ENCODE peak calls at places on chromosome 1, in nine cellular contexts. One of them, this sample, is unnamed.

GRCh38 chr1:1489231-1489630 is 17.7 kb downstream of the ATAD3B start:
- DNase-seq in AG04450: no peak
- DNase-seq in aorta: no peak
- DNase-seq in NB4: no peak
- DNase-seq in neuronal stem cell: no peak
- DNase-seq in head of caudate nucleus: no peak
- DNase-seq in kidney tubule cell: no peak
- DNase-seq in stimulated activated CD4-positive, alpha-beta T cell treated with anti-CD3 and anti-CD28 coated beads, Interleukin-1b, Interleukin-23, amount 100 ng/mL, for 24 hours: no peak
- DNase-seq in lower leg skin: no peak
- DNase-seq in this sample: no peak

GRCh38 chr1:40662864-40663263 is 2.6 kb downstream of the RIMS3 start:
- DNase-seq in NB4: peak; percentile 72
- DNase-seq in head of caudate nucleus: no peak
- DNase-seq in aorta: no peak
- DNase-seq in kidney tubule cell: peak; percentile 60
- DNase-seq in stimulated activated CD4-positive, alpha-beta T cell treated with anti-CD3 and anti-CD28 coated beads, Interleukin-1b, Interleukin-23, amount 100 ng/mL, for 24 hours: no peak
- DNase-seq in neuronal stem cell: no peak
- DNase-seq in lower leg skin: no peak
- DNase-seq in AG04450: no peak
- DNase-seq in this sample: no peak

GRCh38 chr1:19666139-19666465 is 1.4 kb downstream of the HTR6 start:
- DNase-seq in head of caudate nucleus: no peak
- DNase-seq in neuronal stem cell: no peak
- DNase-seq in AG04450: no peak
- DNase-seq in aorta: no peak
- DNase-seq in lower leg skin: no peak
- DNase-seq in NB4: no peak
- DNase-seq in kidney tubule cell: no peak
- DNase-seq in stimulated activated CD4-positive, alpha-beta T cell treated with anti-CD3 and anti-CD28 coated beads, Interleukin-1b, Interleukin-23, amount 100 ng/mL, for 24 hours: no peak
- DNase-seq in this sample: no peak

GRCh38 chr1:28927442-28928305 is 13.3 kb downstream of the EPB41 start:
- DNase-seq in AG04450: no peak
- DNase-seq in aorta: no peak
- DNase-seq in neuronal stem cell: no peak
- DNase-seq in head of caudate nucleus: no peak
- DNase-seq in stimulated activated CD4-positive, alpha-beta T cell treated with anti-CD3 and anti-CD28 coated beads, Interleukin-1b, Interleukin-23, amount 100 ng/mL, for 24 hours: no peak
- DNase-seq in lower leg skin: no peak
- DNase-seq in NB4: peak; percentile 70
- DNase-seq in kidney tubule cell: no peak
- DNase-seq in this sample: no peak

GRCh38 chr1:150322310-150322709 is 977 bp downstream of the PRPF3 start:
- DNase-seq in aorta: no peak
- DNase-seq in neuronal stem cell: no peak
- DNase-seq in AG04450: no peak
- DNase-seq in head of caudate nucleus: no peak
- DNase-seq in stimulated activated CD4-positive, alpha-beta T cell treated with anti-CD3 and anti-CD28 coated beads, Interleukin-1b, Interleukin-23, amount 100 ng/mL, for 24 hours: peak; percentile 5
- DNase-seq in lower leg skin: no peak
- DNase-seq in kidney tubule cell: no peak
- DNase-seq in NB4: peak; percentile 77
- DNase-seq in this sample: no peak

GRCh38 chr1:147719029-147719703 is 41.2 kb downstream of the GJA5 start:
- DNase-seq in NB4: peak; percentile 7
- DNase-seq in neuronal stem cell: no peak
- DNase-seq in AG04450: no peak
- DNase-seq in stimulated activated CD4-positive, alpha-beta T cell treated with anti-CD3 and anti-CD28 coated beads, Interleukin-1b, Interleukin-23, amount 100 ng/mL, for 24 hours: no peak
- DNase-seq in lower leg skin: no peak
- DNase-seq in aorta: no peak
- DNase-seq in head of caudate nucleus: no peak
- DNase-seq in kidney tubule cell: no peak
- DNase-seq in this sample: no peak

GRCh38 chr1:160340866-160341265 is 2.2 kb downstream of the COPA start:
- DNase-seq in head of caudate nucleus: no peak
- DNase-seq in lower leg skin: no peak
- DNase-seq in AG04450: no peak
- DNase-seq in NB4: no peak
- DNase-seq in stimulated activated CD4-positive, alpha-beta T cell treated with anti-CD3 and anti-CD28 coated beads, Interleukin-1b, Interleukin-23, amount 100 ng/mL, for 24 hours: no peak
- DNase-seq in kidney tubule cell: no peak
- DNase-seq in neuronal stem cell: no peak
- DNase-seq in aorta: no peak
- DNase-seq in this sample: no peak

GRCh38 chr1:58500036-58500435 is 46.5 kb downstream of the OMA1 start:
- DNase-seq in head of caudate nucleus: no peak
- DNase-seq in aorta: no peak
- DNase-seq in stimulated activated CD4-positive, alpha-beta T cell treated with anti-CD3 and anti-CD28 coated beads, Interleukin-1b, Interleukin-23, amount 100 ng/mL, for 24 hours: no peak
- DNase-seq in NB4: no peak
- DNase-seq in neuronal stem cell: no peak
- DNase-seq in lower leg skin: no peak
- DNase-seq in kidney tubule cell: no peak
- DNase-seq in AG04450: no peak
- DNase-seq in this sample: no peak

GRCh38 chr1:57061369-57061768 is 95.6 kb upstream of the C8B start:
- DNase-seq in AG04450: no peak
- DNase-seq in kidney tubule cell: peak; percentile 62
- DNase-seq in neuronal stem cell: no peak
- DNase-seq in lower leg skin: no peak
- DNase-seq in NB4: peak; percentile 8
- DNase-seq in stimulated activated CD4-positive, alpha-beta T cell treated with anti-CD3 and anti-CD28 coated beads, Interleukin-1b, Interleukin-23, amount 100 ng/mL, for 24 hours: no peak
- DNase-seq in aorta: no peak
- DNase-seq in head of caudate nucleus: no peak
- DNase-seq in this sample: no peak

GRCh38 chr1:241411056-241411775 is 54.2 kb upstream of the RGS7 start:
- DNase-seq in aorta: no peak
- DNase-seq in head of caudate nucleus: no peak
- DNase-seq in neuronal stem cell: no peak
- DNase-seq in lower leg skin: no peak
- DNase-seq in kidney tubule cell: peak; percentile 80
- DNase-seq in NB4: no peak
- DNase-seq in stimulated activated CD4-positive, alpha-beta T cell treated with anti-CD3 and anti-CD28 coated beads, Interleukin-1b, Interleukin-23, amount 100 ng/mL, for 24 hours: no peak
- DNase-seq in AG04450: no peak
- DNase-seq in this sample: no peak